ENCODE peak calls at places on chromosomes 3 and 15, in nine cellular contexts. M is upper lobe of left lung, H is A549, Z is transverse colon, L is ovary, A is uterus, P is endothelial cell of umbilical vein, G is body of pancreas, R is heart left ventricle. J is an unnamed sample.

GRCh38 chr3:47420511-47421484 is 40.0 kb downstream of the PTPN23 start:
- DNase-seq in M (peak), H (peak), Z (peak), L (peak), A (peak), P (peak), G (peak), R (peak), J (peak)

GRCh38 chr3:151724846-151725562 is 8.7 kb upstream of the AADACL2 start:
- DNase-seq in M (no peak), H (no peak), Z (no peak), L (no peak), A (no peak), P (no peak), G (no peak), R (no peak), J (no peak)

GRCh38 chr15:96353378-96353930 is 23.0 kb downstream of the NR2F2 start:
- DNase-seq in M (no peak), H (no peak), Z (no peak), L (no peak), A (no peak), P (no peak), G (no peak), R (no peak), J (no peak)

GRCh38 chr15:22810033-22810734 is 23.7 kb downstream of the NIPA1 start:
- DNase-seq in M (no peak), H (no peak), Z (no peak), L (no peak), A (no peak), P (no peak), G (no peak), R (no peak), J (no peak)

GRCh38 chr3:58647661-58648141 is 18.9 kb downstream of the FAM3D start:
- DNase-seq in M (no peak), H (no peak), Z (no peak), L (no peak), A (no peak), P (peak), G (peak), R (no peak), J (no peak)

GRCh38 chr3:69058180-69058946 is 6.2 kb upstream of the TMF1 start:
- DNase-seq in M (no peak), H (no peak), Z (no peak), L (no peak), A (no peak), P (no peak), G (no peak), R (no peak), J (no peak)

GRCh38 chr15:65949482-65949881 is 80.2 kb downstream of the RAB11A start:
- DNase-seq in M (no peak), H (no peak), Z (no peak), L (no peak), A (no peak), P (no peak), G (no peak), R (no peak), J (no peak)

GRCh38 chr15:31523655-31524049 is 197.0 kb downstream of the KLF13 start:
- DNase-seq in M (no peak), H (no peak), Z (no peak), L (no peak), A (no peak), P (no peak), G (no peak), R (no peak), J (no peak)

GRCh38 chr15:95620934-95621579 is 709.4 kb upstream of the NR2F2 start:
- DNase-seq in M (no peak), H (no peak), Z (no peak), L (no peak), A (no peak), P (no peak), G (no peak), R (no peak), J (no peak)

GRCh38 chr3:120855665-120856437 is 52.2 kb upstream of the STXBP5L start:
- DNase-seq in M (no peak), H (no peak), Z (peak), L (peak), A (peak), P (no peak), G (no peak), R (peak), J (no peak)

GRCh38 chr15:69080203-69080957 is 65.9 kb downstream of the NOX5 start:
- DNase-seq in M (no peak), H (no peak), Z (no peak), L (no peak), A (no peak), P (peak), G (no peak), R (no peak), J (no peak)

GRCh38 chr15:88275804-88276203 is 19.3 kb upstream of the NTRK3 start:
- DNase-seq in M (no peak), H (no peak), Z (no peak), L (no peak), A (no peak), P (no peak), G (no peak), R (no peak), J (no peak)

GRCh38 chr15:67433495-67434099 is 87.3 kb upstream of the C15orf61 start:
- DNase-seq in M (peak), H (peak), Z (peak), L (peak), A (peak), P (peak), G (peak), R (no peak), J (peak)

GRCh38 chr3:193407156-193407555 is 28.6 kb upstream of the ATP13A5 start:
- DNase-seq in M (no peak), H (no peak), Z (no peak), L (no peak), A (no peak), P (no peak), G (no peak), R (no peak), J (no peak)

GRCh38 chr3:170414202-170414663 is 4.4 kb upstream of the CLDN11 start:
- DNase-seq in M (peak), H (peak), Z (no peak), L (no peak), A (peak), P (peak), G (peak), R (no peak), J (no peak)

GRCh38 chr3:98780343-98780742 is 17.2 kb downstream of the ST3GAL6 start:
- DNase-seq in M (no peak), H (no peak), Z (no peak), L (no peak), A (no peak), P (no peak), G (no peak), R (no peak), J (no peak)

GRCh38 chr3:46878796-46879436 is 1.4 kb downstream of the PTH1R start:
- DNase-seq in M (no peak), H (no peak), Z (no peak), L (no peak), A (no peak), P (no peak), G (no peak), R (no peak), J (no peak)

GRCh38 chr3:135314227-135314626 is 519.2 kb downstream of the EPHB1 start:
- DNase-seq in M (no peak), H (no peak), Z (no peak), L (no peak), A (no peak), P (no peak), G (no peak), R (no peak), J (no peak)

GRCh38 chr15:43133429-43134156 is at the start of gene TMEM62:
- DNase-seq in M (peak), H (peak), Z (peak), L (peak), A (peak), P (peak), G (peak), R (peak), J (peak)

GRCh38 chr15:45884755-45885445 is 250.1 kb downstream of the SQOR start:
- DNase-seq in M (no peak), H (no peak), Z (no peak), L (no peak), A (no peak), P (no peak), G (peak), R (no peak), J (no peak)

GRCh38 chr3:126309162-126309561 is 48.0 kb downstream of the KLF15 start:
- DNase-seq in M (no peak), H (no peak), Z (no peak), L (peak), A (no peak), P (no peak), G (no peak), R (no peak), J (no peak)

GRCh38 chr15:82643992-82644391 is 3.2 kb downstream of the CPEB1 start:
- DNase-seq in M (no peak), H (no peak), Z (no peak), L (no peak), A (no peak), P (no peak), G (no peak), R (no peak), J (no peak)

GRCh38 chr3:72848703-72849081 is 447 bp upstream of the SHQ1 start:
- DNase-seq in M (no peak), H (no peak), Z (no peak), L (no peak), A (no peak), P (no peak), G (peak), R (no peak), J (no peak)

GRCh38 chr3:45706133-45706808 is 17.1 kb downstream of the SACM1L start:
- DNase-seq in M (no peak), H (no peak), Z (no peak), L (no peak), A (no peak), P (no peak), G (no peak), R (no peak), J (no peak)

GRCh38 chr3:71652786-71653419 is 69.4 kb upstream of the FOXP1 start:
- DNase-seq in M (peak), H (peak), Z (peak), L (no peak), A (peak), P (peak), G (peak), R (no peak), J (peak)

GRCh38 chr3:54217828-54218227 is 95.5 kb downstream of the CACNA2D3 start:
- DNase-seq in M (no peak), H (no peak), Z (no peak), L (no peak), A (no peak), P (no peak), G (no peak), R (no peak), J (no peak)

GRCh38 chr15:31202953-31203352 is 101.4 kb upstream of the TRPM1 start:
- DNase-seq in M (no peak), H (no peak), Z (no peak), L (no peak), A (no peak), P (no peak), G (no peak), R (no peak), J (no peak)

GRCh38 chr3:127490271-127491023 is 100.1 kb downstream of the TPRA1 start:
- DNase-seq in M (no peak), H (no peak), Z (no peak), L (peak), A (no peak), P (no peak), G (no peak), R (no peak), J (no peak)

GRCh38 chr3:15610083-15610482 is 8.5 kb downstream of the BTD start:
- DNase-seq in M (peak), H (peak), Z (no peak), L (peak), A (peak), P (no peak), G (peak), R (no peak), J (no peak)

DNA sequence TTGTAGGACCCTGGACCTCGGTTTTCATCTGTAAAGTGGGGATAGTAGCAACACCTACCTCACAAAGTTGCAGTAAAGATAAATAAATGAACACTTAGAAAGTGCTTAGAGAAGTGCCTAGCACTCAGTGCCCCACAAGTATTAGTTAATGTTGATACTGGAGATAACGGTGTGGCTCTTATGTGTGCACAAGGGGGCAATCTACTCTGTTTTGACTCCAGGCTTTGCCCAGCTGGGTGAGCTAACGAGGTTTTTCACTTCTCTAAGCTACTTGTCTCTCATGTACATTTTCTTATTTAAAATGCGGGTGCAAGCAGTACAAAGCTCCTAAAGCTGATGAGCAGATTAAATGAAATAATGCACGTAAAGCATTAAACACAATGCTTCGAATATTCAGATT is 193.5 kb upstream of the ICE2 start:
- DNase-seq in M (no peak), H (no peak), Z (no peak), L (no peak), A (no peak), P (no peak), G (no peak), R (no peak), J (no peak)
- TF ChIP-seq CTCF in M (no peak), H (no peak), Z (no peak), L (no peak), A (no peak), P (no peak), G (no peak), R (no peak), J (no peak)

GRCh38 chr15:90895571-90896117 is 7.5 kb upstream of the MAN2A2 start:
- DNase-seq in M (no peak), H (no peak), Z (no peak), L (no peak), A (no peak), P (no peak), G (no peak), R (peak), J (no peak)

GRCh38 chr15:90892498-90893174 is 8.3 kb downstream of the FES start:
- DNase-seq in M (no peak), H (no peak), Z (no peak), L (no peak), A (no peak), P (no peak), G (no peak), R (peak), J (no peak)

GRCh38 chr15:90891346-90891949 is 7.1 kb downstream of the FES start:
- DNase-seq in M (no peak), H (no peak), Z (no peak), L (no peak), A (no peak), P (no peak), G (no peak), R (no peak), J (no peak)

GRCh38 chr15:90892023-90892422 is 7.7 kb downstream of the FES start:
- DNase-seq in M (no peak), H (no peak), Z (no peak), L (no peak), A (no peak), P (no peak), G (no peak), R (peak), J (no peak)

DNA sequence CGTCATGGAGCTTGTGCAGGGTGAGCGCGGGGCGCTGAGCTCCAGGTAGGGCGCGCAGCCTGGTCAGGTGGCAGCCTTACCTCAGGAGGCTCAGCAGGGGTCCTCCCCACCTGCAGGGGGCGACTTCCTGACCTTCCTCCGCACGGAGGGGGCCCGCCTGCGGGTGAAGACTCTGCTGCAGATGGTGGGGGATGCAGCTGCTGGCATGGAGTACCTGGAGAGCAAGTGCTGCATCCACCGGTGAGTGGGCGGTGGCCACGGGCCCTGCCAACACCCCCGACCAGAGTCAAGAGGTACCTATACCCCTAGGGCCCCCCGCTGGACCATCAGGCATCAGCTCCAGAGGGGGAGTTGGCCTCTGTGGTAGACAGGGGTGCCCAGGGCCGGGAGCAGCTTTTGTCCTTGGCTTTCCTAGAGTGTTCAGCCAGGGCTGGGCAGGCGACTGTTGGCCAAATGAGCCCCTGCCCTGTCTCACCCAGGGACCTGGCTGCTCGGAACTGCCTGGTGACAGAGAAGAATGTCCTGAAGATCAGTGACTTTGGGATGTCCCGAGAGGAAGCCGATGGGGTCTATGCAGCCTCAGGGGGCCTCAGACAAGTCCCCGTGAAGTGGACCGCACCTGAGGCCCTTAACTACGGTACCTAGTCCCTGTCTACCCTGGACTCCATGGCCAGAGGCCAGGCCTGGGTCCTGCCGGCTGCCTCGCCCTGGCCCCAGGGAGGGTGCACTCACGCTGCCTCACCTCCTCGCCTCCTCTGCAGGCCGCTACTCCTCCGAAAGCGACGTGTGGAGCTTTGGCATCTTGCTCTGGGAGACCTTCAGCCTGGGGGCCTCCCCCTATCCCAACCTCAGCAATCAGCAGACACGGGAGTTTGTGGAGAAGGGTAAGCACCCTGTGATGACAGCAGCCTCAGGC is 9.1 kb downstream of the FES start:
- DNase-seq in M (no peak), H (no peak), Z (no peak), L (no peak), A (no peak), P (no peak), G (no peak), R (no peak), J (no peak)
- TF ChIP-seq POLR2A in M (no peak), H (no peak), Z (no peak), L (no peak), A (no peak), P (no peak), G (no peak), R (no peak), J (no peak)

GRCh38 chr3:66233033-66233432 is 12.2 kb downstream of the SLC25A26 start:
- DNase-seq in M (no peak), H (no peak), Z (no peak), L (no peak), A (no peak), P (no peak), G (no peak), R (no peak), J (no peak)

GRCh38 chr3:66237551-66237950 is 16.8 kb downstream of the SLC25A26 start:
- DNase-seq in M (no peak), H (no peak), Z (no peak), L (no peak), A (no peak), P (no peak), G (no peak), R (no peak), J (no peak)

GRCh38 chr3:66239513-66240135 is 18.8 kb downstream of the SLC25A26 start:
- DNase-seq in M (no peak), H (no peak), Z (no peak), L (no peak), A (no peak), P (no peak), G (no peak), R (no peak), J (no peak)

GRCh38 chr3:66241466-66241865 is 20.7 kb downstream of the SLC25A26 start:
- DNase-seq in M (no peak), H (no peak), Z (no peak), L (no peak), A (no peak), P (no peak), G (no peak), R (no peak), J (no peak)

GRCh38 chr3:66236281-66236680 is 15.5 kb downstream of the SLC25A26 start:
- DNase-seq in M (no peak), H (no peak), Z (no peak), L (no peak), A (no peak), P (no peak), G (no peak), R (no peak), J (no peak)
- TF ChIP-seq CTCF in M (no peak), H (no peak), Z (no peak), L (no peak), A (no peak), P (no peak), G (no peak), R (no peak), J (no peak)

DNA sequence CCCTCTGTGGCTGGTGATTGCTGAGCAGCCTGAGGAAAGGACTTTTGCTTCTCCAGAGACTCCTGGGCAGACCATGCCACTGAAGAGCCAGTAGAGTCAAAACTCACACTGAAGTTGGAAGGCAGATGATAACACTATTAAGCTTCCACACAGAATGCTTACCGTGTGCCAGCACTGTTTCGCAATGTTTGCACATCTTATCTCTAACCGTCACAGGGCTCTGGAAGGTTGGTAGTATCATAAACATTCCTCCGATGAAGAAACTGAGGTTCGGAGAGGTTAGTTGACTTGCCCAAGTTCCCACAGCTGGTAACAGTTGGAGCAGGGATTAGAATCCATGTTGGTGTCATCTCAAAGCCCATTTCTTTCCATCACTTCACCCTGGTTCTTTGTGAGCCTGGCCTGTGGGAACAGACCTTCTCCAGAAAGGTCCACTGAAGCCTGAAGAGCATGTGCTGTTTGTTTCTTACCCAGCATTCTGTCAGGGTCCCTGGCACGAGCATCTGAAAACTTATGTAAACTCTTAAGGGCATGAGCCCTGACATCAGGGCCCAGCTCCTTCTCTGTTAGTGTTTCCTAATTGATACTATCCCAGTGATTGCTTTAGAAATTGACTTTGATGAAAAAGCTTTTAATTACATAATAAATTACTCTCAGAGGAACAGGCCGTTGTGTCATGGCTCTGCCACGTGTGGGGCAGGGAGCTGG is 77.0 kb upstream of the PRR23C start:
- DNase-seq in M (no peak), H (no peak), Z (peak), L (no peak), A (no peak), P (no peak), G (peak), R (no peak), J (peak)
- TF ChIP-seq POLR2A in M (no peak), H (no peak), Z (no peak), L (no peak), A (no peak), P (no peak), G (no peak), R (no peak), J (no peak)

GRCh38 chr3:4314688-4315087 is 11.5 kb downstream of the SETMAR start:
- DNase-seq in M (no peak), H (no peak), Z (no peak), L (no peak), A (no peak), P (no peak), G (no peak), R (no peak), J (no peak)
- TF ChIP-seq CTCF in M (no peak), H (peak), Z (no peak), L (no peak), A (no peak), P (peak), G (no peak), R (peak), J (no peak)

J was measured in lower leg skin.